ENCODE peak calls at places on chromosomes 12 and 14, in nine cellular contexts. One of them, this sample, is unnamed.
A peak's percentile ranks its signal among the peaks of the same experiment; 100 is the strongest.

GRCh38 chr12:26473291-26473690 is 277.9 kb downstream of the SSPN start:
- DNase-seq in T-cell: no peak
- DNase-seq in T-helper 17 cell: no peak
- DNase-seq in stimulated activated CD4-positive, alpha-beta T cell treated with anti-CD3 and anti-CD28 coated beads, Interleukin-4, amount 100 ng/mL, for 24 hours: no peak
- DNase-seq in hepatic stellate cell: no peak
- DNase-seq in cardiac muscle cell: no peak
- DNase-seq in COR-L47: no peak
- DNase-seq in amniotic epithelial cell: peak; percentile 13
- DNase-seq in activated CD8-positive, alpha-beta memory T cell treated with anti-CD3 and anti-CD28 coated beads for 4 hours: no peak
- DNase-seq in this sample: peak; percentile 53

GRCh38 chr14:31855262-31855661 is 221.8 kb upstream of the ARHGAP5 start:
- DNase-seq in activated CD8-positive, alpha-beta memory T cell treated with anti-CD3 and anti-CD28 coated beads for 4 hours: no peak
- DNase-seq in COR-L47: no peak
- DNase-seq in T-cell: no peak
- DNase-seq in amniotic epithelial cell: peak; percentile 23
- DNase-seq in cardiac muscle cell: no peak
- DNase-seq in hepatic stellate cell: no peak
- DNase-seq in stimulated activated CD4-positive, alpha-beta T cell treated with anti-CD3 and anti-CD28 coated beads, Interleukin-4, amount 100 ng/mL, for 24 hours: no peak
- DNase-seq in T-helper 17 cell: no peak
- DNase-seq in this sample: no peak

GRCh38 chr14:59398841-59399240 is 66.3 kb downstream of the GPR135 start:
- DNase-seq in activated CD8-positive, alpha-beta memory T cell treated with anti-CD3 and anti-CD28 coated beads for 4 hours: no peak
- DNase-seq in hepatic stellate cell: no peak
- DNase-seq in T-cell: no peak
- DNase-seq in T-helper 17 cell: no peak
- DNase-seq in cardiac muscle cell: no peak
- DNase-seq in stimulated activated CD4-positive, alpha-beta T cell treated with anti-CD3 and anti-CD28 coated beads, Interleukin-4, amount 100 ng/mL, for 24 hours: no peak
- DNase-seq in amniotic epithelial cell: no peak
- DNase-seq in COR-L47: no peak
- DNase-seq in this sample: no peak

GRCh38 chr12:103247531-103247930 is 248.2 kb downstream of the C12orf42 start:
- DNase-seq in stimulated activated CD4-positive, alpha-beta T cell treated with anti-CD3 and anti-CD28 coated beads, Interleukin-4, amount 100 ng/mL, for 24 hours: no peak
- DNase-seq in T-helper 17 cell: no peak
- DNase-seq in T-cell: no peak
- DNase-seq in activated CD8-positive, alpha-beta memory T cell treated with anti-CD3 and anti-CD28 coated beads for 4 hours: no peak
- DNase-seq in COR-L47: no peak
- DNase-seq in cardiac muscle cell: no peak
- DNase-seq in amniotic epithelial cell: no peak
- DNase-seq in hepatic stellate cell: no peak
- DNase-seq in this sample: no peak

GRCh38 chr12:123990512-123990911 is 17.5 kb downstream of the ZNF664 start:
- DNase-seq in COR-L47: no peak
- DNase-seq in stimulated activated CD4-positive, alpha-beta T cell treated with anti-CD3 and anti-CD28 coated beads, Interleukin-4, amount 100 ng/mL, for 24 hours: no peak
- DNase-seq in cardiac muscle cell: no peak
- DNase-seq in amniotic epithelial cell: peak; percentile 72
- DNase-seq in T-cell: no peak
- DNase-seq in T-helper 17 cell: no peak
- DNase-seq in hepatic stellate cell: peak; percentile 43
- DNase-seq in activated CD8-positive, alpha-beta memory T cell treated with anti-CD3 and anti-CD28 coated beads for 4 hours: no peak
- DNase-seq in this sample: no peak

GRCh38 chr12:65232490-65233077 is 45.9 kb upstream of the MSRB3 start:
- DNase-seq in activated CD8-positive, alpha-beta memory T cell treated with anti-CD3 and anti-CD28 coated beads for 4 hours: no peak
- DNase-seq in stimulated activated CD4-positive, alpha-beta T cell treated with anti-CD3 and anti-CD28 coated beads, Interleukin-4, amount 100 ng/mL, for 24 hours: no peak
- DNase-seq in COR-L47: no peak
- DNase-seq in amniotic epithelial cell: peak; percentile 28
- DNase-seq in T-helper 17 cell: no peak
- DNase-seq in cardiac muscle cell: no peak
- DNase-seq in T-cell: no peak
- DNase-seq in hepatic stellate cell: no peak
- DNase-seq in this sample: peak; percentile 36

GRCh38 chr12:116320839-116321238 is 43.3 kb upstream of the MED13L start:
- DNase-seq in amniotic epithelial cell: no peak
- DNase-seq in COR-L47: no peak
- DNase-seq in T-cell: no peak
- DNase-seq in T-helper 17 cell: no peak
- DNase-seq in hepatic stellate cell: peak; percentile 18
- DNase-seq in stimulated activated CD4-positive, alpha-beta T cell treated with anti-CD3 and anti-CD28 coated beads, Interleukin-4, amount 100 ng/mL, for 24 hours: no peak
- DNase-seq in cardiac muscle cell: no peak
- DNase-seq in activated CD8-positive, alpha-beta memory T cell treated with anti-CD3 and anti-CD28 coated beads for 4 hours: no peak
- DNase-seq in this sample: peak; percentile 75

GRCh38 chr12:23140710-23141109 is 515.7 kb downstream of the ETNK1 start:
- DNase-seq in COR-L47: no peak
- DNase-seq in T-helper 17 cell: no peak
- DNase-seq in stimulated activated CD4-positive, alpha-beta T cell treated with anti-CD3 and anti-CD28 coated beads, Interleukin-4, amount 100 ng/mL, for 24 hours: no peak
- DNase-seq in activated CD8-positive, alpha-beta memory T cell treated with anti-CD3 and anti-CD28 coated beads for 4 hours: no peak
- DNase-seq in T-cell: no peak
- DNase-seq in hepatic stellate cell: no peak
- DNase-seq in cardiac muscle cell: no peak
- DNase-seq in amniotic epithelial cell: no peak
- DNase-seq in this sample: peak; percentile 0

GRCh38 chr12:7907009-7907408 is 29.0 kb downstream of the SLC2A3 start:
- DNase-seq in COR-L47: no peak
- DNase-seq in amniotic epithelial cell: peak; percentile 41
- DNase-seq in T-cell: no peak
- DNase-seq in T-helper 17 cell: no peak
- DNase-seq in stimulated activated CD4-positive, alpha-beta T cell treated with anti-CD3 and anti-CD28 coated beads, Interleukin-4, amount 100 ng/mL, for 24 hours: no peak
- DNase-seq in activated CD8-positive, alpha-beta memory T cell treated with anti-CD3 and anti-CD28 coated beads for 4 hours: peak; percentile 21
- DNase-seq in hepatic stellate cell: peak; percentile 72
- DNase-seq in cardiac muscle cell: peak; percentile 41
- DNase-seq in this sample: peak; percentile 53

GRCh38 chr12:3740840-3741239 is 12.1 kb downstream of the CRACR2A start:
- DNase-seq in amniotic epithelial cell: no peak
- DNase-seq in stimulated activated CD4-positive, alpha-beta T cell treated with anti-CD3 and anti-CD28 coated beads, Interleukin-4, amount 100 ng/mL, for 24 hours: no peak
- DNase-seq in T-helper 17 cell: no peak
- DNase-seq in hepatic stellate cell: no peak
- DNase-seq in T-cell: no peak
- DNase-seq in COR-L47: no peak
- DNase-seq in activated CD8-positive, alpha-beta memory T cell treated with anti-CD3 and anti-CD28 coated beads for 4 hours: no peak
- DNase-seq in cardiac muscle cell: no peak
- DNase-seq in this sample: no peak

GRCh38 chr14:54763761-54764160 is 138.9 kb downstream of the GCH1 start:
- DNase-seq in amniotic epithelial cell: no peak
- DNase-seq in T-helper 17 cell: no peak
- DNase-seq in activated CD8-positive, alpha-beta memory T cell treated with anti-CD3 and anti-CD28 coated beads for 4 hours: no peak
- DNase-seq in hepatic stellate cell: no peak
- DNase-seq in stimulated activated CD4-positive, alpha-beta T cell treated with anti-CD3 and anti-CD28 coated beads, Interleukin-4, amount 100 ng/mL, for 24 hours: no peak
- DNase-seq in COR-L47: no peak
- DNase-seq in cardiac muscle cell: no peak
- DNase-seq in T-cell: no peak
- DNase-seq in this sample: no peak

GRCh38 chr12:122190842-122191668 is 8.1 kb downstream of the LRRC43 start:
- DNase-seq in T-cell: peak; percentile 57
- DNase-seq in COR-L47: no peak
- DNase-seq in hepatic stellate cell: peak; percentile 85
- DNase-seq in activated CD8-positive, alpha-beta memory T cell treated with anti-CD3 and anti-CD28 coated beads for 4 hours: peak; percentile 39
- DNase-seq in T-helper 17 cell: no peak
- DNase-seq in cardiac muscle cell: peak; percentile 69
- DNase-seq in amniotic epithelial cell: peak; percentile 51
- DNase-seq in stimulated activated CD4-positive, alpha-beta T cell treated with anti-CD3 and anti-CD28 coated beads, Interleukin-4, amount 100 ng/mL, for 24 hours: peak; percentile 77
- DNase-seq in this sample: peak; percentile 54

GRCh38 chr12:107564946-107565345 is 120.7 kb upstream of the PWP1 start:
- DNase-seq in activated CD8-positive, alpha-beta memory T cell treated with anti-CD3 and anti-CD28 coated beads for 4 hours: no peak
- DNase-seq in hepatic stellate cell: no peak
- DNase-seq in cardiac muscle cell: peak; percentile 35
- DNase-seq in amniotic epithelial cell: peak; percentile 36
- DNase-seq in COR-L47: peak; percentile 59
- DNase-seq in T-helper 17 cell: no peak
- DNase-seq in stimulated activated CD4-positive, alpha-beta T cell treated with anti-CD3 and anti-CD28 coated beads, Interleukin-4, amount 100 ng/mL, for 24 hours: no peak
- DNase-seq in T-cell: peak; percentile 6
- DNase-seq in this sample: peak; percentile 46

GRCh38 chr14:35992816-35993511 is 166.8 kb downstream of the BRMS1L start:
- DNase-seq in T-helper 17 cell: no peak
- DNase-seq in T-cell: no peak
- DNase-seq in stimulated activated CD4-positive, alpha-beta T cell treated with anti-CD3 and anti-CD28 coated beads, Interleukin-4, amount 100 ng/mL, for 24 hours: no peak
- DNase-seq in hepatic stellate cell: no peak
- DNase-seq in activated CD8-positive, alpha-beta memory T cell treated with anti-CD3 and anti-CD28 coated beads for 4 hours: no peak
- DNase-seq in amniotic epithelial cell: no peak
- DNase-seq in cardiac muscle cell: peak; percentile 14
- DNase-seq in COR-L47: no peak
- DNase-seq in this sample: no peak

GRCh38 chr14:56996721-56997399 is 186.6 kb upstream of the OTX2 start:
- DNase-seq in amniotic epithelial cell: no peak
- DNase-seq in stimulated activated CD4-positive, alpha-beta T cell treated with anti-CD3 and anti-CD28 coated beads, Interleukin-4, amount 100 ng/mL, for 24 hours: no peak
- DNase-seq in cardiac muscle cell: no peak
- DNase-seq in hepatic stellate cell: no peak
- DNase-seq in T-cell: no peak
- DNase-seq in T-helper 17 cell: no peak
- DNase-seq in activated CD8-positive, alpha-beta memory T cell treated with anti-CD3 and anti-CD28 coated beads for 4 hours: no peak
- DNase-seq in COR-L47: no peak
- DNase-seq in this sample: no peak

GRCh38 chr14:99968156-99968920 is 96.9 kb upstream of the EVL start:
- DNase-seq in COR-L47: no peak
- DNase-seq in stimulated activated CD4-positive, alpha-beta T cell treated with anti-CD3 and anti-CD28 coated beads, Interleukin-4, amount 100 ng/mL, for 24 hours: no peak
- DNase-seq in T-helper 17 cell: no peak
- DNase-seq in hepatic stellate cell: peak; percentile 82
- DNase-seq in cardiac muscle cell: no peak
- DNase-seq in activated CD8-positive, alpha-beta memory T cell treated with anti-CD3 and anti-CD28 coated beads for 4 hours: no peak
- DNase-seq in T-cell: no peak
- DNase-seq in amniotic epithelial cell: peak; percentile 46
- DNase-seq in this sample: peak; percentile 67

GRCh38 chr12:27185234-27186045 is 58.6 kb upstream of the STK38L start:
- DNase-seq in activated CD8-positive, alpha-beta memory T cell treated with anti-CD3 and anti-CD28 coated beads for 4 hours: no peak
- DNase-seq in COR-L47: no peak
- DNase-seq in T-helper 17 cell: no peak
- DNase-seq in amniotic epithelial cell: peak; percentile 44
- DNase-seq in hepatic stellate cell: no peak
- DNase-seq in cardiac muscle cell: no peak
- DNase-seq in stimulated activated CD4-positive, alpha-beta T cell treated with anti-CD3 and anti-CD28 coated beads, Interleukin-4, amount 100 ng/mL, for 24 hours: peak; percentile 18
- DNase-seq in T-cell: peak; percentile 2
- DNase-seq in this sample: peak; percentile 71

This sample was measured in myocyte.